ENCODE peak calls at places on chromosomes 12 and 14, in ten cellular contexts. P is GM23248, W is A673, T is endothelial cell of umbilical vein, I is PC-9, A is astrocyte, E is MM.1S, L is HepG2, B is PC-3, R is GM23338. V is an unnamed sample.

GRCh38 chr14:81400852-81401251 is 728 bp upstream of the STON2 start:
- DNase-seq in A (peak; percentile 100), R (peak; percentile 42), T (no peak), L (no peak), I (peak; percentile 95), W (peak; percentile 72), E (no peak), B (peak; percentile 99), P (peak; percentile 100), V (no peak)

GRCh38 chr14:21300892-21301291 is 21.0 kb downstream of the RPGRIP1 start:
- DNase-seq in P (peak; percentile 13), L (no peak), W (peak; percentile 40), B (no peak), R (peak; percentile 78), I (no peak), A (no peak), E (no peak), T (no peak), V (no peak)

GRCh38 chr12:115259968-115260806 is 576.2 kb upstream of the TBX3 start:
- DNase-seq in I (no peak), W (no peak), A (no peak), E (no peak), L (peak; percentile 28), B (no peak), R (no peak), P (no peak), T (no peak), V (no peak)

GRCh38 chr14:89000007-89000942 is 175.8 kb downstream of the TTC8 start:
- DNase-seq in T (peak; percentile 57), P (peak; percentile 98), I (no peak), W (peak; percentile 46), L (peak; percentile 29), R (peak; percentile 48), A (peak; percentile 96), E (no peak), B (peak; percentile 94), V (peak; percentile 39)

GRCh38 chr12:64682572-64683277 is 72.4 kb downstream of the RASSF3 start:
- DNase-seq in L (no peak), B (no peak), I (no peak), P (peak; percentile 44), R (peak; percentile 56), A (peak; percentile 53), W (peak; percentile 96), T (peak; percentile 74), E (no peak), V (no peak)

GRCh38 chr12:30769802-30770201 is 15.1 kb upstream of the CAPRIN2 start:
- DNase-seq in A (no peak), E (no peak), P (no peak), L (no peak), R (no peak), I (peak; percentile 83), B (peak; percentile 59), W (no peak), T (no peak), V (no peak)

GRCh38 chr12:124696689-124697476 is 129.5 kb upstream of the NCOR2 start:
- DNase-seq in B (no peak), E (no peak), R (no peak), W (no peak), I (no peak), L (no peak), P (no peak), T (no peak), A (no peak), V (no peak)

GRCh38 chr14:89178802-89179201 is 238.2 kb downstream of the FOXN3 start:
- DNase-seq in R (no peak), L (no peak), W (no peak), T (no peak), I (no peak), E (no peak), P (peak; percentile 15), B (peak; percentile 7), A (peak; percentile 59), V (no peak)

GRCh38 chr14:41548666-41549065 is 58.0 kb upstream of the LRFN5 start:
- DNase-seq in W (no peak), I (no peak), R (no peak), L (no peak), E (no peak), A (peak; percentile 19), P (peak; percentile 4), B (no peak), T (no peak), V (no peak)

GRCh38 chr12:100268835-100269564 is 2.0 kb downstream of the SCYL2 start:
- DNase-seq in R (peak; percentile 24), T (peak; percentile 30), L (no peak), A (peak; percentile 33), B (peak; percentile 8), W (peak; percentile 15), P (peak; percentile 32), E (no peak), I (no peak), V (no peak)

GRCh38 chr12:113422030-113422900 is at the start of gene SDSL:
- DNase-seq in B (peak; percentile 96), A (peak; percentile 73), I (peak; percentile 83), T (peak; percentile 58), L (peak; percentile 48), R (peak; percentile 59), W (peak; percentile 54), P (peak; percentile 89), E (peak; percentile 64), V (peak; percentile 65)

GRCh38 chr12:64120568-64120967 is 101.5 kb downstream of the KICS2 start:
- DNase-seq in T (no peak), A (no peak), E (no peak), I (peak; percentile 80), B (peak; percentile 76), L (no peak), P (peak; percentile 20), R (no peak), W (no peak), V (no peak)

GRCh38 chr14:74505831-74506230 is 12.3 kb downstream of the ISCA2 start:
- DNase-seq in B (no peak), P (no peak), R (no peak), E (no peak), L (no peak), T (no peak), W (no peak), I (no peak), A (no peak), V (no peak)

GRCh38 chr14:68762944-68763831 is 29.7 kb downstream of the ZFP36L1 start:
- DNase-seq in T (peak; percentile 92), W (peak; percentile 45), E (no peak), B (no peak), L (peak; percentile 69), A (peak; percentile 63), P (peak; percentile 92), R (peak; percentile 72), I (no peak), V (no peak)

GRCh38 chr14:61420326-61420725 is 98.9 kb downstream of the PRKCH start:
- DNase-seq in T (peak; percentile 43), P (peak; percentile 6), W (no peak), I (peak; percentile 88), L (no peak), B (peak; percentile 88), E (no peak), R (no peak), A (peak; percentile 7), V (peak; percentile 48)

GRCh38 chr12:53974084-53975018 is at the start of gene HOTAIR:
- DNase-seq in I (no peak), W (peak; percentile 83), E (no peak), L (no peak), R (peak; percentile 54), B (peak; percentile 53), P (peak; percentile 54), T (no peak), A (no peak), V (no peak)
- TF ChIP-seq EZH2 in I (no peak), W (no peak), E (no peak), L (no peak), R (peak; percentile 76), B (no peak), P (peak; percentile 72), T (peak; percentile 86), A (peak; percentile 54), V (no peak)

GRCh38 chr12:120367252-120367923 is 1.6 kb downstream of the MSI1 start:
- DNase-seq in B (no peak), W (peak; percentile 51), L (no peak), P (peak; percentile 31), A (no peak), I (no peak), E (no peak), T (no peak), R (peak; percentile 85), V (no peak)
- TF ChIP-seq EZH2 in B (no peak), W (no peak), L (peak; percentile 46), P (no peak), A (no peak), I (no peak), E (no peak), T (no peak), R (no peak), V (no peak)

GRCh38 chr12:102824218-102824835 is 92.7 kb downstream of the PAH start:
- DNase-seq in B (peak; percentile 3), R (peak; percentile 93), I (no peak), T (no peak), A (no peak), P (peak; percentile 60), L (peak; percentile 18), E (no peak), W (peak; percentile 55), V (peak; percentile 20)
- TF ChIP-seq EZH2 in B (no peak), R (no peak), I (no peak), T (no peak), A (no peak), P (no peak), L (no peak), E (no peak), W (peak; percentile 34), V (no peak)

GRCh38 chr14:31230559-31230958 is 23.0 kb upstream of the HECTD1 start:
- DNase-seq in B (no peak), A (no peak), I (no peak), T (no peak), R (no peak), W (no peak), L (no peak), P (no peak), E (no peak), V (no peak)

GRCh38 chr14:31228533-31228932 is 20.9 kb upstream of the HECTD1 start:
- DNase-seq in E (no peak), A (no peak), I (peak; percentile 54), L (no peak), T (no peak), W (no peak), B (peak; percentile 77), R (no peak), P (peak; percentile 23), V (no peak)

GRCh38 chr14:31229009-31229408 is 21.4 kb upstream of the HECTD1 start:
- DNase-seq in B (peak; percentile 11), T (no peak), I (no peak), E (no peak), R (no peak), L (no peak), P (no peak), W (no peak), A (no peak), V (no peak)

GRCh38 chr14:31229638-31230229 is 22.1 kb upstream of the HECTD1 start:
- DNase-seq in I (peak; percentile 98), B (peak; percentile 99), P (peak; percentile 98), W (peak; percentile 69), T (no peak), R (peak; percentile 51), L (peak; percentile 100), A (peak; percentile 91), E (no peak), V (no peak)

DNA sequence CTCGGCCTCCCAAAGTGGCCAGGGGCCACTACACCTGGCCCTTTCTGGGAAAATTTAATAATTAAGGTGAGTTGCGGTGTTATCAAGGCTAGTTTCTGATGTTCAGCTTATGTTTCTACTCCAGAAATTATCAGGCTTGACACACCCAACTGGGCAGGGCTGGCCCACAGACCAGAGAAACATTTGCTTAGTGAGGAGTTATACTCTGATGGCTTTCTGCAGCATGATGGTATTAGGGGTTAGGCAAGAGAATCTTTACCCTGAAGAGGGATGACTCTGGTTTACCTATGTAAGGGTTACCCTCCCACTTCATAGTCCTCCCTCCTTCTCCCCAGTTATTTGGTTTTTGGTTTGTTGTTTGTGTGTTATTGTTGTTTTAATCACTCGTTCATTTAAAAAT is 24.5 kb upstream of the HECTD1 start:
- DNase-seq in R (no peak), P (no peak), T (no peak), E (no peak), A (no peak), W (no peak), L (no peak), I (no peak), B (no peak), V (no peak)
- TF ChIP-seq EZH2 in R (no peak), P (no peak), T (no peak), E (no peak), A (no peak), W (no peak), L (no peak), I (no peak), B (no peak), V (no peak)